ENCODE peak calls at places on chromosomes 7 and 10, in eight cellular contexts. W is stimulated activated CD4-positive, alpha-beta T cell treated with anti-CD3 and anti-CD28 coated beads, Interleukin-1b, Interleukin-23, amount 100 ng/mL, for 24 hours; K is endodermal cell; N is foreskin melanocyte; E is BE2C; X is Calu3; L is caudate nucleus; I is CD14-positive monocyte. U is an unnamed sample.

GRCh38 chr7:128425851-128426250 is 16.1 kb upstream of the IMPDH1 start:
- DNase-seq in I (peak; percentile 66), X (peak; percentile 80), E (peak; percentile 78), W (peak; percentile 72), K (peak; percentile 93), N (peak; percentile 38), L (peak; percentile 50), U (no peak)

GRCh38 chr10:92239600-92240288 is 51.1 kb downstream of the CPEB3 start:
- DNase-seq in K (peak; percentile 81), I (no peak), W (no peak), N (no peak), E (peak; percentile 75), L (peak; percentile 72), X (peak; percentile 28), U (no peak)

GRCh38 chr10:43816351-43817321 is 168.0 kb upstream of the ZNF32 start:
- DNase-seq in W (peak; percentile 46), K (peak; percentile 35), N (no peak), E (peak; percentile 29), L (no peak), X (no peak), I (no peak), U (peak; percentile 36)

GRCh38 chr10:91589015-91589655 is 43.7 kb downstream of the PPP1R3C start:
- DNase-seq in X (no peak), N (peak; percentile 99), K (no peak), W (no peak), L (no peak), I (no peak), E (no peak), U (no peak)

GRCh38 chr10:19845963-19846362 is 29.7 kb downstream of the PLXDC2 start:
- DNase-seq in K (no peak), N (no peak), L (no peak), W (no peak), X (no peak), E (no peak), I (no peak), U (no peak)

GRCh38 chr7:2151801-2152612 is 80.7 kb downstream of the MAD1L1 start:
- DNase-seq in N (no peak), X (no peak), I (no peak), E (no peak), K (no peak), W (no peak), L (no peak), U (no peak)

GRCh38 chr7:48253020-48253419 is 81.8 kb downstream of the ABCA13 start:
- DNase-seq in I (no peak), L (no peak), W (no peak), E (no peak), X (no peak), N (no peak), K (peak; percentile 56), U (no peak)

GRCh38 chr10:12965571-12965970 is 35.9 kb downstream of the CCDC3 start:
- DNase-seq in X (no peak), N (no peak), I (no peak), W (no peak), E (no peak), K (no peak), L (no peak), U (no peak)

GRCh38 chr10:132162590-132163277 is 24.0 kb upstream of the DPYSL4 start:
- DNase-seq in K (no peak), W (no peak), E (no peak), I (no peak), L (no peak), N (no peak), X (no peak), U (no peak)

GRCh38 chr7:3000566-3000965 is 43.1 kb downstream of the CARD11 start:
- DNase-seq in I (no peak), E (no peak), X (no peak), N (no peak), K (no peak), L (no peak), W (no peak), U (no peak)

GRCh38 chr7:17411922-17412321 is 113.5 kb downstream of the AHR start:
- DNase-seq in L (no peak), K (no peak), E (no peak), I (no peak), W (no peak), N (peak; percentile 66), X (no peak), U (no peak)

GRCh38 chr10:123491692-123492415 is 174.3 kb upstream of the GPR26 start:
- DNase-seq in K (no peak), I (no peak), N (no peak), X (no peak), E (no peak), W (no peak), L (no peak), U (no peak)

GRCh38 chr10:2576892-2577291 is 490.5 kb upstream of the PFKP start:
- DNase-seq in W (no peak), L (no peak), X (no peak), I (no peak), E (no peak), N (no peak), K (no peak), U (no peak)

GRCh38 chr10:48594799-48595198 is 10.1 kb downstream of the ARHGAP22 start:
- DNase-seq in W (no peak), X (no peak), N (no peak), E (no peak), K (peak; percentile 77), I (no peak), L (no peak), U (no peak)

GRCh38 chr7:24709585-24710360 is 47.5 kb downstream of the GSDME start:
- DNase-seq in L (no peak), E (no peak), N (peak; percentile 40), W (no peak), K (no peak), I (no peak), X (no peak), U (no peak)

GRCh38 chr7:155291045-155291530 is 6.6 kb upstream of the INSIG1 start:
- DNase-seq in L (no peak), N (no peak), K (no peak), W (no peak), I (peak; percentile 94), X (peak; percentile 77), E (no peak), U (no peak)

GRCh38 chr7:134154581-134155130 is 27.5 kb downstream of the LRGUK start:
- DNase-seq in L (no peak), N (peak; percentile 4), E (no peak), K (no peak), I (no peak), W (no peak), X (no peak), U (no peak)

GRCh38 chr7:146635200-146636032 is 518.8 kb downstream of the CNTNAP2 start:
- DNase-seq in K (peak; percentile 51), X (no peak), N (no peak), I (no peak), E (no peak), W (no peak), L (no peak), U (no peak)

GRCh38 chr10:46330881-46331280 is 44.1 kb downstream of the ANTXRL start:
- DNase-seq in K (no peak), I (no peak), W (no peak), N (no peak), X (no peak), E (no peak), L (no peak), U (no peak)